ENCODE peak calls at places on chromosome 10, in eight cellular contexts. B is PC-3, J is keratinocyte, Q is SK-N-SH, K is HCT116, R is GM12878, A is H9, C is Karpas-422. O is an unnamed sample. For H3K79me2, the result is how much of the 10 kb centered on the place peaks cover.

GRCh38 chr10:88386204-88386877 is 196.8 kb downstream of the RNLS start:
- DNase-seq in R (peak), A (no peak), C (peak), Q (peak), J (no peak), K (no peak), B (no peak), O (peak)

GRCh38 chr10:130647341-130647740 is 511.1 kb downstream of the GLRX3 start:
- DNase-seq in A (no peak), K (no peak), R (no peak), C (no peak), B (no peak), Q (no peak), J (no peak), O (no peak)

GRCh38 chr10:110556993-110557601 is 10.4 kb upstream of the SMC3 start:
- DNase-seq in K (peak), C (peak), R (no peak), J (no peak), A (peak), B (peak), Q (peak), O (peak)

GRCh38 chr10:48242160-48242904 is 32.2 kb downstream of the FRMPD2 start:
- DNase-seq in B (no peak), R (no peak), A (peak), Q (no peak), J (no peak), C (no peak), K (no peak), O (no peak)

GRCh38 chr10:17464545-17464944 is 10.2 kb upstream of the ST8SIA6 start:
- DNase-seq in Q (no peak), J (no peak), B (no peak), R (no peak), C (no peak), A (no peak), K (no peak), O (no peak)

GRCh38 chr10:49202266-49202665 is 14.1 kb upstream of the TMEM273 start:
- DNase-seq in A (no peak), J (no peak), B (no peak), K (no peak), Q (no peak), C (no peak), R (no peak), O (no peak)

GRCh38 chr10:16901102-16901501 is 83.9 kb upstream of the RSU1 start:
- DNase-seq in Q (no peak), J (no peak), C (no peak), R (no peak), B (no peak), K (no peak), A (peak), O (no peak)

GRCh38 chr10:4316166-4316810 is 509.7 kb upstream of the AKR1E2 start:
- DNase-seq in K (no peak), C (no peak), R (no peak), B (no peak), Q (no peak), J (no peak), A (no peak), O (no peak)

GRCh38 chr10:1788401-1788800 is 51.1 kb upstream of the ADARB2 start:
- DNase-seq in B (no peak), R (no peak), C (no peak), J (no peak), K (no peak), Q (no peak), A (no peak), O (no peak)

GRCh38 chr10:116263870-116264269 is 9.1 kb downstream of the GFRA1 start:
- DNase-seq in C (no peak), R (no peak), Q (no peak), K (no peak), A (no peak), J (no peak), B (peak), O (no peak)

GRCh38 chr10:17386616-17387075 is 67.7 kb downstream of the ST8SIA6 start:
- DNase-seq in R (no peak), J (no peak), C (peak), A (peak), B (no peak), Q (no peak), K (no peak), O (no peak)

GRCh38 chr10:30028452-30029045 is 30.8 kb downstream of the JCAD start:
- DNase-seq in B (no peak), J (no peak), C (no peak), A (no peak), R (no peak), K (no peak), Q (no peak), O (peak)

GRCh38 chr10:77392851-77393250 is 244.8 kb downstream of the KCNMA1 start:
- DNase-seq in C (no peak), K (peak), A (no peak), R (no peak), B (peak), Q (no peak), J (peak), O (no peak)

GRCh38 chr10:121188005-121188404 is 336.8 kb downstream of the WDR11 start:
- DNase-seq in J (no peak), Q (no peak), K (no peak), A (no peak), R (no peak), C (no peak), B (no peak), O (peak)

GRCh38 chr10:37434091-37434490 is 308.7 kb downstream of the ANKRD30A start:
- DNase-seq in C (no peak), K (no peak), B (peak), J (no peak), R (no peak), A (no peak), Q (no peak), O (no peak)

GRCh38 chr10:101467286-101467770 is 113.4 kb downstream of the BTRC start:
- DNase-seq in J (peak), B (peak), A (peak), R (peak), C (peak), Q (peak), K (peak), O (peak)

GRCh38 chr10:6669269-6669859 is 89.3 kb upstream of the PRKCQ start:
- DNase-seq in C (peak), Q (peak), B (peak), J (peak), A (no peak), K (peak), R (no peak), O (peak)

GRCh38 chr10:20614911-20615310 is 282.2 kb downstream of the NEBL start:
- DNase-seq in B (no peak), C (no peak), K (no peak), Q (no peak), A (peak), J (no peak), R (no peak), O (no peak)

GRCh38 chr10:88385601-88386203 is 197.4 kb downstream of the RNLS start:
- DNase-seq in R (peak), A (peak), Q (no peak), J (peak), C (peak), B (no peak), K (peak), O (peak)

GRCh38 chr10:124955872-124956271 is 13.9 kb downstream of the ZRANB1 start:
- DNase-seq in J (no peak), Q (no peak), R (no peak), K (no peak), C (no peak), B (no peak), A (no peak), O (no peak)

DNA sequence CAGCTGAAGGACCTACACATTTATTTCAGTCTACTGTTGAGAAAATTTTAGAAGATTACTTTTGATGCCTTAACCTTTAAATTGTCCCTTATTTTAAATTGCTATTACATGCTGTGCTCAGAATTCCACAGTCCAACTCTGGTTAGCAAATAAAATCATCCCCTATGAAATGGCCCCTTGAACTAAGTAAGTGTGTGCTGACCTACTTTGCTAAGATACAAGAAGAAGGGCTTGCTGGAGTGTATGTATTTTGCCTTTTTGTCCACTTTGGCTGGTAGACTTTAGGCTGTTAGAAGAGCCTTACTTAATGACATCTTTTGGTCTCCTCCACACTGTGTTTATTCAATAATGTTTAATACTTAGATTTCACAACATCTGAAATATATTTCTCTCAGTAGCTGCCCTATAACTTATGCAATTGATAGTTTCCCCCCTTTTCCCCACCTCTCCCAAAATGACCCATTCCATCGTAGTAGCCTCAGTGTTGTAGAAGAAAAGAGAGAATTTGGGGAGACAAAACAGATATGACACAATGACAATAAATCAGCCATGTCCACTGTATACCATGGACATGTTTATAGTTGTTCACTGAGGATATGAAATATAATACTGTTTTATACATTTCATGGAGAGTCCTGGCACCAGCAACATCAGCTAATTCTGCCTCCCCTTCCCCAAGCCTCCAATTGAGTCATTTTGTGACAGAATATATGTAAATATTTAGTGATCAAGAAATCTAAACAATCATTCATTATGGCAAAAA is 107.8 kb upstream of the ASAH2 start:
- DNase-seq in R (no peak), A (no peak), B (no peak), C (no peak), K (no peak), Q (no peak), J (no peak), O (no peak)
- H3K4me2 ChIP-seq in R (no peak), A (no peak), B (no peak), C (no peak), K (no peak), Q (no peak), J (no peak), O (no peak)

GRCh38 chr10:97651773-97652172 is 11.3 kb downstream of the PI4K2A start:
- DNase-seq in B (peak), J (peak), R (no peak), Q (no peak), K (peak), A (no peak), C (no peak), O (no peak)
- H3K79me2 ChIP-seq in B (under half), J (under half), R (under half), Q (under half), K (under half), A (under half), C (under half), O (under half)

GRCh38 chr10:106958591-106959328 is 205.7 kb downstream of the SORCS1 start:
- DNase-seq in A (no peak), R (no peak), Q (peak), C (no peak), K (no peak), J (no peak), B (no peak), O (no peak)

GRCh38 chr10:106957825-106958581 is 206.5 kb downstream of the SORCS1 start:
- DNase-seq in J (no peak), R (no peak), A (no peak), C (no peak), K (no peak), Q (no peak), B (no peak), O (no peak)

GRCh38 chr10:106955133-106955532 is 209.4 kb downstream of the SORCS1 start:
- DNase-seq in J (no peak), K (no peak), Q (no peak), R (no peak), B (no peak), C (no peak), A (no peak), O (no peak)

GRCh38 chr10:106959521-106959920 is 205.0 kb downstream of the SORCS1 start:
- DNase-seq in B (no peak), R (no peak), Q (no peak), A (no peak), C (no peak), K (no peak), J (no peak), O (no peak)

GRCh38 chr10:106956216-106956915 is 208.1 kb downstream of the SORCS1 start:
- DNase-seq in A (no peak), J (no peak), K (no peak), Q (peak), B (no peak), C (no peak), R (no peak), O (no peak)
- H3K4me2 ChIP-seq in A (no peak), J (no peak), K (no peak), Q (no peak), B (no peak), C (no peak), R (no peak), O (no peak)

GRCh38 chr10:79158004-79158340 is 89.2 kb downstream of the ZMIZ1 start:
- DNase-seq in J (no peak), A (no peak), B (no peak), K (no peak), Q (no peak), C (no peak), R (no peak), O (no peak)

GRCh38 chr10:79153753-79154152 is 85.0 kb downstream of the ZMIZ1 start:
- DNase-seq in R (no peak), Q (no peak), K (no peak), B (no peak), J (no peak), C (no peak), A (no peak), O (no peak)

GRCh38 chr10:79158402-79159097 is 89.8 kb downstream of the ZMIZ1 start:
- DNase-seq in Q (peak), J (no peak), A (no peak), R (no peak), B (peak), C (no peak), K (no peak), O (no peak)

GRCh38 chr10:79156334-79157274 is 87.8 kb downstream of the ZMIZ1 start:
- DNase-seq in R (no peak), A (no peak), B (no peak), J (no peak), Q (no peak), K (no peak), C (no peak), O (no peak)

GRCh38 chr10:79155301-79156081 is 86.7 kb downstream of the ZMIZ1 start:
- DNase-seq in R (no peak), A (no peak), K (no peak), C (no peak), B (peak), J (no peak), Q (no peak), O (no peak)
- H3K79me2 ChIP-seq in R (under half), A (under half), K (under half), C (under half), B (half or more), J (under half), Q (half or more), O (half or more)

GRCh38 chr10:112819231-112819630 is 130.8 kb upstream of the TCF7L2 start:
- DNase-seq in C (no peak), A (no peak), R (no peak), J (no peak), K (no peak), Q (no peak), B (no peak), O (no peak)

GRCh38 chr10:112813866-112814596 is 136.0 kb upstream of the TCF7L2 start:
- DNase-seq in J (no peak), A (no peak), R (no peak), K (no peak), B (no peak), Q (no peak), C (no peak), O (no peak)

GRCh38 chr10:112818381-112818780 is 131.7 kb upstream of the TCF7L2 start:
- DNase-seq in K (no peak), B (no peak), R (no peak), A (no peak), C (no peak), Q (no peak), J (no peak), O (no peak)

GRCh38 chr10:112815238-112816032 is 134.6 kb upstream of the TCF7L2 start:
- DNase-seq in J (no peak), K (no peak), C (no peak), Q (no peak), A (no peak), R (no peak), B (peak), O (peak)

GRCh38 chr10:112816033-112816430 is 134.0 kb upstream of the TCF7L2 start:
- DNase-seq in K (no peak), B (no peak), C (no peak), J (no peak), A (no peak), R (no peak), Q (no peak), O (no peak)
- H3K4me2 ChIP-seq in K (peak), B (peak), C (no peak), J (no peak), A (no peak), R (no peak), Q (no peak), O (no peak)

GRCh38 chr10:97490592-97490991 is 7.6 kb downstream of the MMS19 start:
- DNase-seq in R (no peak), A (no peak), J (no peak), K (no peak), C (no peak), Q (no peak), B (no peak), O (no peak)

GRCh38 chr10:97494863-97495506 is 3.2 kb downstream of the MMS19 start:
- DNase-seq in R (no peak), A (peak), B (no peak), K (no peak), C (no peak), J (no peak), Q (no peak), O (peak)

GRCh38 chr10:97498076-97498840 is at the start of gene MMS19:
- DNase-seq in B (peak), C (peak), J (peak), K (peak), Q (peak), R (peak), A (peak), O (peak)

GRCh38 chr10:97497572-97498075 is 598 bp downstream of the MMS19 start:
- DNase-seq in K (peak), B (peak), J (peak), R (peak), C (peak), A (peak), Q (peak), O (peak)

DNA sequence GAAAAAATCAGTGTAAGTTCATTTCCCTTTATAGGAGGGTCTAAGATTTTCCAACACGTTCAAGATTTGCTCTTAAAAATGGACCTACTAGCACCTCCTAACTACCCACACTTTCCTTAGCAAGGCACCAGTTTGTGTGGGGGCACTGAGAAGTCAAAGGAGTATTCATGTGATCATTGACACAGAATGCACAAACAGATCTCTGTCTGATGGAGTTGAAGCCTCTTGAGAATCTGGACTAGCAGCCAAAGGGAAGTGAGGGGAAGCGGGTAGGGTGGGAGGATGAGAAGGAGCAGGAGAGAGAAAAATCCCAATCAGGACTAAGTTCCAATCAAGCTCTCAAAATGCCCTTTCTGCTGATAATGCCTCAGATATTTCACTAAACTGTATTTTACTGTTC is 4.1 kb downstream of the MMS19 start:
- DNase-seq in R (no peak), C (no peak), J (no peak), A (no peak), B (no peak), K (no peak), Q (no peak), O (no peak)
- H3K79me2 ChIP-seq in R (half or more), C (half or more), J (half or more), A (under half), B (half or more), K (half or more), Q (half or more), O (half or more)

GRCh38 chr10:127827354-127828140 is 65.2 kb downstream of the CLRN3 start:
- DNase-seq in R (no peak), Q (no peak), B (no peak), J (no peak), A (no peak), K (no peak), C (no peak), O (no peak)
- H3K4me2 ChIP-seq in R (no peak), Q (no peak), B (no peak), J (no peak), A (no peak), K (no peak), C (no peak), O (no peak)

GRCh38 chr10:86773486-86773885 is 17.1 kb downstream of the BMPR1A start:
- DNase-seq in B (no peak), C (no peak), Q (no peak), J (no peak), R (no peak), K (no peak), A (no peak), O (no peak)
- H3K79me2 ChIP-seq in B (under half), C (under half), Q (half or more), J (under half), R (under half), K (half or more), A (half or more), O (half or more)

GRCh38 chr10:86744067-86744725 is 12.2 kb upstream of the BMPR1A start:
- DNase-seq in A (no peak), Q (no peak), J (no peak), C (no peak), K (no peak), B (no peak), R (no peak), O (no peak)

GRCh38 chr10:86752311-86752710 is 4.1 kb upstream of the BMPR1A start:
- DNase-seq in C (no peak), K (no peak), A (no peak), Q (no peak), J (no peak), R (no peak), B (no peak), O (peak)

GRCh38 chr10:86751477-86751876 is 4.9 kb upstream of the BMPR1A start:
- DNase-seq in B (no peak), R (no peak), K (no peak), Q (no peak), A (no peak), J (no peak), C (no peak), O (no peak)

GRCh38 chr10:86749835-86750234 is 6.6 kb upstream of the BMPR1A start:
- DNase-seq in C (no peak), Q (no peak), A (no peak), R (no peak), B (no peak), J (no peak), K (no peak), O (no peak)

DNA sequence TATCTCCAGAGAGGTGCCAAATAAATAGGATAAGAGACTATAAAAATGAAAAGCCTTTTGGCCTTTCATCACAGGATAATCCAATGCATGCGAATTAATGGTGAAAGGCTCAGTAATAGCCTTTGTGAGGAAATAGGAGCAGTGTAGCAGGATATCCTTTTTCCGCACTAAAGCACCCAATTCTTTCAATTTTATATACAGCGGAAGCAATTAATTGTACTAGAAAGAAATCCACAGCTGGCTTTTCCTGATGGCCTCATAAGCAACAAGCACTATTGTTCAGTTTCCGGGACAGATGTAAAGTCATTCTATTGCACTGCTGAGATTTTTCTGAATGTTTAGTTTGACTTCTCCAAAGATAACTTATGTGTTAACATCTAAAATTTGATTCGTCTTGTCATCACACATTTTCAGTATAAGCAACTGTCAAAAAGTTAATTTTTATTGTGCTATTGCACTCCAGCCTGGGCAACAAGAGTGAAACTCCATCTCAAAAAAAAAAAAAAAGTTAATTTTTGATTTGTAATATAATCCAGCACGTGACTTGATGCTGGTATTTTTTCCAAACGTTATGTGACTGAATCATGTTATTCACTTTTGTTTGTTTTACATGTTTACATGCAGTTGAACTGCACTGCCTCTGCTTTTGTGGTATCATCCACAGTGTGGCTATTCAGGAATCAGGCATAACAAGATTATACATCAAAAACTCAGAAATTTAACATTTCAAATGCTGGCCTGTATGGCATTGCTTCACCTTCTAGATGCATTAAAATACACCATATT is 8.4 kb upstream of the BMPR1A start:
- DNase-seq in R (no peak), K (no peak), A (no peak), J (no peak), Q (no peak), C (no peak), B (peak), O (no peak)
- H3K4me2 ChIP-seq in R (no peak), K (no peak), A (no peak), J (no peak), Q (no peak), C (no peak), B (no peak), O (no peak)

O was measured in hepatocyte.